ENCODE peak calls at places on chromosomes 3 and 15, in five cellular contexts. F, K, Z, H and E are unnamed samples.

GRCh38 chr15:44535509-44536297 is 1.2 kb upstream of the EIF3J start:
- DNase-seq in F (peak), K (peak), Z (peak), H (peak), E (no peak)

GRCh38 chr15:77071338-77072223 is 672 bp upstream of the TSPAN3 start:
- DNase-seq in F (no peak), K (no peak), Z (no peak), H (no peak), E (peak)

GRCh38 chr3:125684199-125684598 is 88.9 kb upstream of the OSBPL11 start:
- DNase-seq in F (no peak), K (no peak), Z (peak), H (peak), E (peak)

GRCh38 chr15:68228971-68229385 is 550 bp downstream of the CLN6 start:
- DNase-seq in F (no peak), K (no peak), Z (no peak), H (no peak), E (no peak)

GRCh38 chr15:67165653-67166260 is 88.7 kb downstream of the AAGAB start:
- DNase-seq in F (no peak), K (no peak), Z (peak), H (peak), E (peak)

GRCh38 chr3:134487406-134487805 is 1.5 kb downstream of the CEP63 start:
- DNase-seq in F (no peak), K (no peak), Z (no peak), H (no peak), E (no peak)

GRCh38 chr3:177358085-177358967 is 161.0 kb upstream of the TBL1XR1 start:
- DNase-seq in F (peak), K (peak), Z (peak), H (peak), E (peak)

GRCh38 chr15:52378746-52379394 is 83.3 kb upstream of the MYO5C start:
- DNase-seq in F (no peak), K (no peak), Z (no peak), H (no peak), E (no peak)

GRCh38 chr15:60421544-60421943 is 23.8 kb upstream of the ANXA2 start:
- DNase-seq in F (no peak), K (no peak), Z (no peak), H (peak), E (peak)

GRCh38 chr15:68693071-68693470 is 114.3 kb downstream of the CORO2B start:
- DNase-seq in F (no peak), K (no peak), Z (no peak), H (peak), E (no peak)

GRCh38 chr15:74327756-74328155 is 39.7 kb downstream of the CYP11A1 start:
- DNase-seq in F (no peak), K (no peak), Z (no peak), H (peak), E (no peak)

GRCh38 chr3:141231923-141232861 is 567 bp downstream of the PXYLP1 start:
- DNase-seq in F (peak), K (peak), Z (peak), H (peak), E (no peak)

GRCh38 chr3:74546426-74546825 is 68.0 kb downstream of the CNTN3 start:
- DNase-seq in F (no peak), K (no peak), Z (no peak), H (peak), E (peak)

GRCh38 chr3:40588406-40588805 is 63.6 kb downstream of the ZNF621 start:
- DNase-seq in F (peak), K (no peak), Z (peak), H (peak), E (no peak)

GRCh38 chr15:61879219-61879618 is 181.0 kb downstream of the VPS13C start:
- DNase-seq in F (peak), K (peak), Z (no peak), H (peak), E (no peak)

GRCh38 chr3:48989126-48989795 is 780 bp upstream of the P4HTM start:
- DNase-seq in F (no peak), K (no peak), Z (no peak), H (no peak), E (no peak)

GRCh38 chr3:67381667-67382272 is 272.6 kb downstream of the SUCLG2 start:
- DNase-seq in F (no peak), K (no peak), Z (peak), H (peak), E (peak)

GRCh38 chr3:17905996-17906395 is 163.6 kb upstream of the TBC1D5 start:
- DNase-seq in F (no peak), K (no peak), Z (no peak), H (peak), E (no peak)

DNA sequence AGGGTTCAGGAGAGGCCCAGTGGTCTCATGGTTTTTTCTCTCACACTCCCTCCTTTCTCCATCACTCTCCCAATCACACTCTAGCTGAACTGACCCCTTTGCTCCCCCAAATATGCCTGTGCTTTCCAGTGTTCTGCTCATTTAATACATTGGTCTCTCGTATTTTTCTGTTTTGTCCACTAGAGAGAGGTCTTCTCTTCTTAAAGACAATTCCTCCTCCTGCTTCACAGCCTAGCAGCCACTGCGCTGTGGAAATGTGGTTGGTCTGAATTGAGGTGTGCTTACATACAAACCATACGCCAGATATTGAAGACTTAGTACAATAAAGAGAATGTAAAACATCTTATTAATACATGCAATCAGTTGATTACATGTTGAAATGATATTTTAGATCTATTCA is 60.6 kb upstream of the XCR1 start:
- DNase-seq in F (no peak), K (no peak), Z (no peak), H (peak), E (peak)
- TF ChIP-seq CTCF in F (no peak), K (peak), Z (peak), H (peak), E (peak)

GRCh38 chr3:58526124-58526957 is 10.6 kb downstream of the ACOX2 start:
- DNase-seq in F (no peak), K (no peak), Z (no peak), H (peak), E (peak)
- H3K4me3 ChIP-seq in F (no peak), K (no peak), Z (no peak), H (no peak), E (no peak)

GRCh38 chr3:138097192-138097829 is 18.1 kb downstream of the DZIP1L start:
- DNase-seq in F (no peak), K (no peak), Z (peak), H (no peak), E (no peak)
- TF ChIP-seq CTCF in F (no peak), K (no peak), Z (peak), H (peak), E (peak)

GRCh38 chr3:50165388-50166308 is 10.5 kb downstream of the SEMA3F start:
- DNase-seq in F (no peak), K (peak), Z (no peak), H (no peak), E (peak)
- H3K4me3 ChIP-seq in F (no peak), K (no peak), Z (no peak), H (no peak), E (peak)

GRCh38 chr3:183815951-183816475 is 9.4 kb downstream of the MAP6D1 start:
- DNase-seq in F (no peak), K (no peak), Z (no peak), H (no peak), E (no peak)
- TF ChIP-seq CTCF in F (no peak), K (no peak), Z (no peak), H (no peak), E (no peak)

DNA sequence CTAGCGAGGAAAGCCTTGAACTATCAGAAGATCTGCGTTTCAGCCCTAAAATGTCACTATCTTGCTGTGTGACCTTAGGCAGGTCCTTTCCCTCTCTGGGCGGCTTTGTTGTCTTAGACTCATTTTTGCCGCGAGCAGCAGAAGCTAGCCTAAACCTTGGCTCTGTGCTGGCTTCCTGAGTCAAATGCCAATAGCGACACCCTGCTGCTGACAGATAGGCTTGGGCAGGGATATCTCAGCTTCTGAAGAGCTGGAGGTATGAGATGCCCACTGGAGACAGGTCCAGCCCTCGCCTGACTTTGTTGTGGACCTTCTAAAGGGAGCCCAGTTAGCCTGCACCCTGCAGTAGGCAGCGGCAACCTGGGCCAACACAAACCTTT is 1.3 kb downstream of the ADAMTSL3 start:
- DNase-seq in F (no peak), K (no peak), Z (no peak), H (no peak), E (no peak)
- H3K4me3 ChIP-seq in F (no peak), K (no peak), Z (no peak), H (peak), E (no peak)

GRCh38 chr3:171156455-171157005 is 130.0 kb upstream of the SLC2A2 start:
- DNase-seq in F (no peak), K (no peak), Z (no peak), H (no peak), E (peak)

GRCh38 chr3:171157980-171158379 is 131.5 kb upstream of the SLC2A2 start:
- DNase-seq in F (no peak), K (no peak), Z (no peak), H (no peak), E (no peak)

GRCh38 chr3:171155122-171155700 is 128.7 kb upstream of the SLC2A2 start:
- DNase-seq in F (no peak), K (no peak), Z (no peak), H (no peak), E (no peak)

GRCh38 chr3:171159024-171159821 is 132.7 kb upstream of the SLC2A2 start:
- DNase-seq in F (no peak), K (no peak), Z (no peak), H (no peak), E (no peak)

DNA sequence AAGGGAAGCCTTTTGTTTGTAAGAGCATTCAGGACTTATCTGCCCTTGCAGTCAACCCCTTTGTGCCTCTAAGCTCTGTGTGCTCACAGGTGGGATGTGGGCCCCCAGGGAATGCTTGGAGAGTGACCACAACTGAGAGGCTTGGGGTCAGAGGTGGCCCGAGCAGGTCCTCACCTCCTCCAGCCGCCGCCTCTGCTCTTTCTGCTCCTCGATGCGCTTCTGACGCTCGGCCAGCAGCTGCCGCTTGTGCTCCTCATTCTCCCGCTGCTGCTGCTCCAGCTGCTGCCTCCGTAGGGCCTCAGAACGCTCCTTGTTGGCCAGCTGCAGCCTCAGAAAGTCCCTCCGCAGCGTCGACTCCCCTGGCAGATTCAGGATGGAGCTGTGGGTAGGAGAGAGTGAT is 130.8 kb upstream of the SLC2A2 start:
- DNase-seq in F (no peak), K (no peak), Z (peak), H (no peak), E (no peak)
- TF ChIP-seq CTCF in F (no peak), K (no peak), Z (no peak), H (peak), E (no peak)

GRCh38 chr3:195892355-195893120 is 15.8 kb downstream of the TNK2 start:
- DNase-seq in F (peak), K (peak), Z (peak), H (peak), E (peak)

GRCh38 chr3:195893121-195893449 is 15.3 kb downstream of the TNK2 start:
- DNase-seq in F (no peak), K (no peak), Z (no peak), H (no peak), E (no peak)

GRCh38 chr3:195895078-195895899 is 13.1 kb downstream of the TNK2 start:
- DNase-seq in F (peak), K (peak), Z (peak), H (no peak), E (peak)

GRCh38 chr3:195893516-195893915 is 14.8 kb downstream of the TNK2 start:
- DNase-seq in F (no peak), K (no peak), Z (no peak), H (no peak), E (no peak)

DNA sequence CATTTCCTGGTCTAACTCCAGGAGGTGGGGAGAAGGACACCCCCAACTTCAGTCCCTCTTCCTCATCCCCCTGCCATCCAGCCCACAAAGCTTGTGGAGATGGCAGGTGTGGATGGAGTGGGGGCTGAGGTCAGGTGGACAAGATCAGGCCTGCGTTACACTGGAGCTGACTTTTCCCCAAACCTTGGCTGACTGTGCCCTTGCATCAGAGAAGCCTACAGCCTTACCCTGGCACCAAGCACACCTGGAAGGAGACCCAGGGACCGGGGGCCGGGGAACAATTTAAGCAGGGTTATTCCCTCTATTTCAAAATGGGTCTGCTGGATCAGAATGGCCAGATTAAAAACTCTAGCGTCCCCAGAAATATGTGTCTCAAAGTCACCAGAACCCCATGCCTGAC is 14.4 kb downstream of the TNK2 start:
- DNase-seq in F (no peak), K (no peak), Z (no peak), H (no peak), E (no peak)
- H3K4me3 ChIP-seq in F (no peak), K (no peak), Z (no peak), H (no peak), E (no peak)

DNA sequence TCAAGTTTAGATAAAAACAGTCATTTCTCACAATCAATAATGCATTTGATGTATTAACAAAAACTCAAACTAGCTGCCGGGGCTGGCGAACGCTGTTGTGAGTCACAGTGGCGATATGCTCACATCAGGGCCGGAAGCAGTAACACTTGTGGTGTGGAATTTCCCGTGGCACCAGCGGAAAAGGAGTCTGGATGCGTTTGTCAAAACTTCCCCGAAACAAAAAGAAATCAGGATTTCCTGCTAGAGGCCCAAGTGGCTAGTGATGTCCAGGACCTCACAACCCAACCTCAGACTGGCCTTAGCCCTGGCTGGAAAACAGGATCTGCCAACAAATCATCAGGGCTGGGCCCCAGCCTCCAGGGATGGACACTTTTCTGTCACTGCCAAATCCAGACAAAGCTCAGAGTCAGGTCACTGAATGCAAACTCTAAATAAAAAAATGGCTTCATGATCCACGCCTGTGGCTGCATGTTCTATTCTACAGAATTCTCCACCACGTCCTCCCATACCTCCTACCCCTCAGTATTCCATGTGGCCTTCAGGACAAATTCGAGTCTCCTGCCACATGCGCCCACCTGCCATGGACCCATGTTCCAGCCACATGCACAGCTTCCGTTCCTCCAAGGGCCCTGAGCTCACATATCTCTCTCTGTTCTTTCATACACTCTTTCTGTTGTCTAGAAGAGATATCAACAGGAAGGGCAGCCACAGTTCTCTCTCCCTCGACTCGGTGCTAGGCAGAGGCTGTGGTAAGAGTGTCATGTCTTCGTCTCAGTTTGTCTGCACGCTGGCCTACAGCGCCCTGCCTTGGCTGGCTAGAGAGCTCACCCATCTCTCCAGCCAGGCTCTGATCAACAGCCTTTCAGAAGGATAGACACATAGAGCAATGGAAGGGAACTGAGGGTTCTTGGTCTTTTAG is 35.4 kb downstream of the EHD4 start:
- DNase-seq in F (peak), K (no peak), Z (no peak), H (peak), E (no peak)
- TF ChIP-seq CTCF in F (no peak), K (no peak), Z (no peak), H (no peak), E (no peak)

GRCh38 chr3:16545413-16546185 is 32.1 kb upstream of the RFTN1 start:
- DNase-seq in F (no peak), K (no peak), Z (no peak), H (no peak), E (no peak)
- H3K4me3 ChIP-seq in F (no peak), K (no peak), Z (no peak), H (no peak), E (no peak)